ENCODE peak calls at places on chromosomes 2 and 18, in seven cellular contexts. Q, F, T, W, Z, M and U are unnamed samples.

GRCh38 chr18:3623769-3624545 is 174.0 kb downstream of the TGIF1 start:
- DNase-seq in Q (peak), F (no peak), T (no peak), W (no peak), Z (peak), M (peak), U (no peak)

GRCh38 chr2:23383087-23383486 is 1.9 kb upstream of the KLHL29 start:
- DNase-seq in Q (no peak), F (no peak), T (no peak), W (no peak), Z (no peak), M (no peak), U (no peak)

GRCh38 chr2:145740302-145740701 is 1220.4 kb upstream of the ZEB2 start:
- DNase-seq in Q (no peak), F (no peak), T (no peak), W (no peak), Z (no peak), M (no peak), U (no peak)

GRCh38 chr18:39946623-39947061 is 2008.4 kb upstream of the PIK3C3 start:
- DNase-seq in Q (peak), F (no peak), T (no peak), W (no peak), Z (peak), M (peak), U (no peak)

GRCh38 chr2:126905991-126906390 is 7.3 kb downstream of the TEX51 start:
- DNase-seq in Q (no peak), F (no peak), T (no peak), W (no peak), Z (no peak), M (no peak), U (no peak)

GRCh38 chr2:118123561-118124232 is 35.4 kb downstream of the INSIG2 start:
- DNase-seq in Q (no peak), F (no peak), T (no peak), W (no peak), Z (peak), M (peak), U (no peak)

GRCh38 chr2:239537633-239538356 is 137.0 kb upstream of the HDAC4 start:
- DNase-seq in Q (no peak), F (no peak), T (no peak), W (no peak), Z (no peak), M (no peak), U (no peak)

GRCh38 chr18:36185901-36186460 is 1.3 kb upstream of the MOCOS start:
- DNase-seq in Q (no peak), F (no peak), T (no peak), W (no peak), Z (no peak), M (no peak), U (no peak)

GRCh38 chr2:69422198-69422597 is 15.0 kb downstream of the NFU1 start:
- DNase-seq in Q (no peak), F (no peak), T (no peak), W (no peak), Z (no peak), M (no peak), U (no peak)

GRCh38 chr2:70084973-70085710 is 2.1 kb upstream of the PCBP1 start:
- DNase-seq in Q (peak), F (no peak), T (peak), W (peak), Z (no peak), M (no peak), U (peak)

GRCh38 chr2:114507744-114508143 is 65.3 kb downstream of the DPP10 start:
- DNase-seq in Q (no peak), F (no peak), T (no peak), W (no peak), Z (no peak), M (no peak), U (no peak)

GRCh38 chr2:11659866-11660265 is 10.1 kb downstream of the NTSR2 start:
- DNase-seq in Q (no peak), F (no peak), T (no peak), W (no peak), Z (no peak), M (no peak), U (no peak)

GRCh38 chr2:100990650-100991403 is 11.3 kb upstream of the RPL31 start:
- DNase-seq in Q (no peak), F (no peak), T (no peak), W (no peak), Z (no peak), M (no peak), U (no peak)

GRCh38 chr2:239806276-239806675 is 218.9 kb downstream of the NDUFA10 start:
- DNase-seq in Q (no peak), F (no peak), T (no peak), W (no peak), Z (no peak), M (no peak), U (no peak)